ENCODE peak calls at places on chromosome 3, in five cellular contexts. A is PC-9, O is thoracic aorta, T is tibial nerve, J is left ventricle myocardium inferior. I is an unnamed sample.

GRCh38 chr3:186406669-186407635 is 44.9 kb upstream of the DGKG start:
- DNase-seq in A (no peak), O (peak; percentile 35), T (no peak), J (peak; percentile 70), I (no peak)

GRCh38 chr3:190340071-190340470 is 17.8 kb upstream of the CLDN1 start:
- DNase-seq in A (no peak), O (no peak), T (no peak), J (no peak), I (no peak)

GRCh38 chr3:123782488-123782887 is 101.6 kb downstream of the MYLK start:
- DNase-seq in A (no peak), O (no peak), T (no peak), J (no peak), I (no peak)

GRCh38 chr3:99651561-99651960 is 13.2 kb downstream of the COL8A1 start:
- DNase-seq in A (peak; percentile 45), O (no peak), T (peak; percentile 61), J (no peak), I (peak; percentile 67)

GRCh38 chr3:195226900-195227447 is 44.0 kb downstream of the XXYLT1 start:
- DNase-seq in A (no peak), O (no peak), T (no peak), J (no peak), I (peak; percentile 55)

GRCh38 chr3:34284959-34285358 is 486.5 kb downstream of the PDCD6IP start:
- DNase-seq in A (no peak), O (no peak), T (no peak), J (no peak), I (no peak)

GRCh38 chr3:97810779-97811390 is 10.9 kb upstream of the CRYBG3 start:
- DNase-seq in A (no peak), O (no peak), T (no peak), J (no peak), I (no peak)

GRCh38 chr3:71875461-71875947 is 90.6 kb upstream of the PROK2 start:
- DNase-seq in A (peak; percentile 58), O (peak; percentile 26), T (peak; percentile 57), J (peak; percentile 70), I (no peak)

GRCh38 chr3:40096561-40097506 is 212.7 kb upstream of the EIF1B start:
- DNase-seq in A (no peak), O (peak; percentile 47), T (no peak), J (no peak), I (no peak)

GRCh38 chr3:23203651-23204111 is 554 bp downstream of the UBE2E2 start:
- DNase-seq in A (no peak), O (no peak), T (no peak), J (no peak), I (peak; percentile 60)

GRCh38 chr3:49183873-49184272 is 12.5 kb downstream of the KLHDC8B start:
- DNase-seq in A (no peak), O (no peak), T (no peak), J (no peak), I (no peak)

GRCh38 chr3:150793641-150794040 is 30.7 kb upstream of the SIAH2 start:
- DNase-seq in A (no peak), O (no peak), T (no peak), J (no peak), I (no peak)

GRCh38 chr3:31918179-31919165 is 62.6 kb downstream of the OSBPL10 start:
- DNase-seq in A (no peak), O (no peak), T (no peak), J (no peak), I (no peak)

GRCh38 chr3:183491923-183492848 is 63.3 kb downstream of the KLHL6 start:
- DNase-seq in A (no peak), O (no peak), T (no peak), J (no peak), I (no peak)

GRCh38 chr3:73846951-73847350 is 222.2 kb upstream of the PDZRN3 start:
- DNase-seq in A (no peak), O (no peak), T (no peak), J (no peak), I (no peak)

GRCh38 chr3:128153156-128154011 is at the start of gene EEFSEC:
- DNase-seq in A (peak; percentile 88), O (peak; percentile 39), T (peak; percentile 54), J (peak; percentile 84), I (peak; percentile 80)

GRCh38 chr3:124850633-124851032 is 36.5 kb downstream of the ITGB5 start:
- DNase-seq in A (no peak), O (no peak), T (no peak), J (peak; percentile 22), I (no peak)
- TF ChIP-seq CTCF in A (no peak), O (no peak), T (no peak), J (no peak), I (no peak)

GRCh38 chr3:64445318-64446300 is 220.3 kb upstream of the PRICKLE2 start:
- DNase-seq in A (peak; percentile 59), O (no peak), T (no peak), J (no peak), I (no peak)

GRCh38 chr3:64444619-64445317 is 219.5 kb upstream of the PRICKLE2 start:
- DNase-seq in A (no peak), O (no peak), T (no peak), J (no peak), I (no peak)

GRCh38 chr3:64440498-64440897 is 215.2 kb upstream of the PRICKLE2 start:
- DNase-seq in A (peak; percentile 61), O (no peak), T (no peak), J (no peak), I (no peak)

GRCh38 chr3:64441861-64442260 is 216.6 kb upstream of the PRICKLE2 start:
- DNase-seq in A (no peak), O (no peak), T (no peak), J (no peak), I (no peak)

DNA sequence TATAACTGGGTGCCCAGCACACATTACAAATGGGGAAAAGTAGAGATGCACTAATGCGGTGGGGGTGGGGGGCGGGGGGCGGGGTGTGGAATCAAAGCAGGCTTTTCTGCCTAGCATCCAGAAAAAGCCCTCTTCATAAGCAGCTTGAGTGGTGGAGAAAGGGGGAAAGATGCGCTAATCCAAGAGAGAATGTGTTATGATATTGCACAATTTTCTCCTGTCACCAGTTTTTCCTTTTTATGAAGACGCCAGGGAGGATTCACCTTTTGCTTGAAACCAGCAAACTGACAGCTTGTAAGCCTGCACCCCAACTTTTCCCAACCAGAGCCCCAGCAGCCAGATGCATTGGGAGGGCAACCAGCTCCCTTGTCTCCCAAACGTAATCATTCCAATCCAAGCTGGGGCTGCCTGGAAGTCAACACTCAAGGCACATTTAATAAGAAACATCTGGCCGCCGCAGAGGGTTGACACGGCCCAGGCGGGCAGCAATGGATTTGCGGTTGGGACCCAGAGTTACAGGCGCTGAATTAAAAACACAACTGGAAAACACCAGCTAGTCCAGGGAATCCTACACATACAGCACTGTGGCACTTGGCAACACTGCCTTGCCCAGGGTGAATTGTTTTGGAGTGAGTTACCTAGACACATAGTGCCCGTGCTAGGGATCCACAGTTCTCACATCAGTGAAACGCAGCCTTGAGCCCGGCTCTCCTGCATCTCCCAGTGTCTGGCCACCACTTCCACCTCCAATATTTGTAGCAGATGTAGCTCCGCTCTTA is 218.5 kb upstream of the PRICKLE2 start:
- DNase-seq in A (no peak), O (no peak), T (no peak), J (no peak), I (no peak)
- H3K4me1 ChIP-seq in A (peaks cover 24% of the 10 kb centered on the region), O (peaks cover 7% of the 10 kb centered on the region), T (no peaks in the 10 kb centered on the region), J (peaks cover 18% of the 10 kb centered on the region), I (peaks cover 20% of the 10 kb centered on the region)

GRCh38 chr3:138950701-138951100 is 3.7 kb downstream of the FOXL2NB start:
- DNase-seq in A (no peak), O (no peak), T (no peak), J (no peak), I (no peak)
- H3K27me3 ChIP-seq in A (peaks cover 6% of the 10 kb centered on the region), O (peaks cover 8% of the 10 kb centered on the region), T (peaks cover 96% of the 10 kb centered on the region), J (peaks cover 100% of the 10 kb centered on the region), I (peaks cover 18% of the 10 kb centered on the region)

DNA sequence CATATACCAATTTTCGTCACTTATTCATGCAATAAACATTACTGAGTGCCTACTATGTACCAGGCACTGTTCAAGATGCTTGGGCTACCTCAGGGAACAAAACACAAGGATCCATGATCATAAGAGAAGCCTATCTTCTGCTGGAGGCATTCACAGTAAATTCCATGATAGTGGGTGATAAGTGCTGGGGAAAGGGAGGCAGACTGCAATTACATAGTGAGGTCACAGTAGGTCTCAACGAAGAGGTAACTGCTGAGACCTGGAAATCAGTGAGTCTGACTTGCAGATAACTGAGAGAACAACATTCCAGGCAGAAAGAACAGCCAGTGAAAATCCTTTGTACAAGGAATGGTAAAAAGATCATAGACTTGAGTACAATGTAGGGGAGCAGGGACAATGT is 33.6 kb downstream of the RAF1 start:
- DNase-seq in A (no peak), O (no peak), T (no peak), J (no peak), I (no peak)
- TF ChIP-seq CTCF in A (no peak), O (no peak), T (no peak), J (no peak), I (no peak)

I was measured in right atrium auricular region.